ENCODE peak calls at places on chromosomes 11 and 22, in eight cellular contexts. One of them, this sample, is unnamed.
A peak's percentile ranks its signal among the peaks of the same experiment; 100 is the strongest.

GRCh38 chr11:41989173-41989572 is 529.7 kb upstream of the LRRC4C start:
- DNase-seq in progenitor cell of endocrine pancreas: no peak
- DNase-seq in GM12865: no peak
- DNase-seq in stimulated activated CD4-positive, alpha-beta T cell treated with anti-CD3 and anti-CD28 coated beads, Interleukin-1b, Interleukin-23, amount 100 ng/mL, for 24 hours: no peak
- DNase-seq in AG09309: no peak
- DNase-seq in activated CD4-positive, alpha-beta T cell treated with anti-CD3 and anti-CD28 coated beads, Interleukin-2, amount 50 U/mL, for 48 hours: no peak
- DNase-seq in amniotic stem cell: no peak
- DNase-seq in GM23338: no peak
- DNase-seq in this sample: no peak

GRCh38 chr22:17974087-17974486 is 50.3 kb downstream of the MICAL3 start:
- DNase-seq in progenitor cell of endocrine pancreas: no peak
- DNase-seq in stimulated activated CD4-positive, alpha-beta T cell treated with anti-CD3 and anti-CD28 coated beads, Interleukin-1b, Interleukin-23, amount 100 ng/mL, for 24 hours: no peak
- DNase-seq in AG09309: no peak
- DNase-seq in amniotic stem cell: no peak
- DNase-seq in GM12865: no peak
- DNase-seq in activated CD4-positive, alpha-beta T cell treated with anti-CD3 and anti-CD28 coated beads, Interleukin-2, amount 50 U/mL, for 48 hours: no peak
- DNase-seq in GM23338: no peak
- DNase-seq in this sample: peak; percentile 77

GRCh38 chr11:128290106-128290840 is 297.1 kb downstream of the ETS1 start:
- DNase-seq in progenitor cell of endocrine pancreas: peak; percentile 23
- DNase-seq in AG09309: peak; percentile 84
- DNase-seq in stimulated activated CD4-positive, alpha-beta T cell treated with anti-CD3 and anti-CD28 coated beads, Interleukin-1b, Interleukin-23, amount 100 ng/mL, for 24 hours: peak; percentile 48
- DNase-seq in activated CD4-positive, alpha-beta T cell treated with anti-CD3 and anti-CD28 coated beads, Interleukin-2, amount 50 U/mL, for 48 hours: peak; percentile 69
- DNase-seq in GM23338: peak; percentile 82
- DNase-seq in GM12865: peak; percentile 94
- DNase-seq in amniotic stem cell: peak; percentile 39
- DNase-seq in this sample: peak; percentile 84

GRCh38 chr22:23376256-23376655 is 195.9 kb downstream of the BCR start:
- DNase-seq in stimulated activated CD4-positive, alpha-beta T cell treated with anti-CD3 and anti-CD28 coated beads, Interleukin-1b, Interleukin-23, amount 100 ng/mL, for 24 hours: no peak
- DNase-seq in GM12865: peak; percentile 71
- DNase-seq in GM23338: peak; percentile 75
- DNase-seq in amniotic stem cell: no peak
- DNase-seq in progenitor cell of endocrine pancreas: no peak
- DNase-seq in activated CD4-positive, alpha-beta T cell treated with anti-CD3 and anti-CD28 coated beads, Interleukin-2, amount 50 U/mL, for 48 hours: peak; percentile 48
- DNase-seq in AG09309: no peak
- DNase-seq in this sample: no peak

GRCh38 chr11:115084191-115084590 is 405.9 kb downstream of the NXPE2 start:
- DNase-seq in AG09309: no peak
- DNase-seq in stimulated activated CD4-positive, alpha-beta T cell treated with anti-CD3 and anti-CD28 coated beads, Interleukin-1b, Interleukin-23, amount 100 ng/mL, for 24 hours: no peak
- DNase-seq in amniotic stem cell: no peak
- DNase-seq in activated CD4-positive, alpha-beta T cell treated with anti-CD3 and anti-CD28 coated beads, Interleukin-2, amount 50 U/mL, for 48 hours: no peak
- DNase-seq in GM12865: no peak
- DNase-seq in GM23338: no peak
- DNase-seq in progenitor cell of endocrine pancreas: no peak
- DNase-seq in this sample: no peak

GRCh38 chr11:28834877-28835276 is 726.7 kb downstream of the METTL15 start:
- DNase-seq in GM12865: no peak
- DNase-seq in amniotic stem cell: peak; percentile 52
- DNase-seq in GM23338: peak; percentile 9
- DNase-seq in progenitor cell of endocrine pancreas: no peak
- DNase-seq in AG09309: peak; percentile 46
- DNase-seq in stimulated activated CD4-positive, alpha-beta T cell treated with anti-CD3 and anti-CD28 coated beads, Interleukin-1b, Interleukin-23, amount 100 ng/mL, for 24 hours: no peak
- DNase-seq in activated CD4-positive, alpha-beta T cell treated with anti-CD3 and anti-CD28 coated beads, Interleukin-2, amount 50 U/mL, for 48 hours: no peak
- DNase-seq in this sample: peak; percentile 68

GRCh38 chr11:2850366-2850765 is 35.2 kb downstream of the CDKN1C start:
- DNase-seq in stimulated activated CD4-positive, alpha-beta T cell treated with anti-CD3 and anti-CD28 coated beads, Interleukin-1b, Interleukin-23, amount 100 ng/mL, for 24 hours: no peak
- DNase-seq in GM23338: no peak
- DNase-seq in activated CD4-positive, alpha-beta T cell treated with anti-CD3 and anti-CD28 coated beads, Interleukin-2, amount 50 U/mL, for 48 hours: no peak
- DNase-seq in progenitor cell of endocrine pancreas: no peak
- DNase-seq in AG09309: no peak
- DNase-seq in GM12865: no peak
- DNase-seq in amniotic stem cell: no peak
- DNase-seq in this sample: no peak

GRCh38 chr22:40951795-40952602 is 821 bp downstream of the RBX1 start:
- DNase-seq in activated CD4-positive, alpha-beta T cell treated with anti-CD3 and anti-CD28 coated beads, Interleukin-2, amount 50 U/mL, for 48 hours: no peak
- DNase-seq in GM23338: peak; percentile 23
- DNase-seq in GM12865: peak; percentile 48
- DNase-seq in progenitor cell of endocrine pancreas: no peak
- DNase-seq in stimulated activated CD4-positive, alpha-beta T cell treated with anti-CD3 and anti-CD28 coated beads, Interleukin-1b, Interleukin-23, amount 100 ng/mL, for 24 hours: no peak
- DNase-seq in amniotic stem cell: no peak
- DNase-seq in AG09309: no peak
- DNase-seq in this sample: no peak

GRCh38 chr11:82732734-82733443 is 775 bp downstream of the FAM181B start:
- DNase-seq in stimulated activated CD4-positive, alpha-beta T cell treated with anti-CD3 and anti-CD28 coated beads, Interleukin-1b, Interleukin-23, amount 100 ng/mL, for 24 hours: no peak
- DNase-seq in GM12865: no peak
- DNase-seq in progenitor cell of endocrine pancreas: peak; percentile 46
- DNase-seq in AG09309: no peak
- DNase-seq in activated CD4-positive, alpha-beta T cell treated with anti-CD3 and anti-CD28 coated beads, Interleukin-2, amount 50 U/mL, for 48 hours: peak; percentile 9
- DNase-seq in amniotic stem cell: no peak
- DNase-seq in GM23338: peak; percentile 60
- DNase-seq in this sample: no peak

GRCh38 chr11:72683782-72684200 is 9.6 kb upstream of the PDE2A start:
- DNase-seq in amniotic stem cell: no peak
- DNase-seq in GM23338: peak; percentile 82
- DNase-seq in AG09309: no peak
- DNase-seq in stimulated activated CD4-positive, alpha-beta T cell treated with anti-CD3 and anti-CD28 coated beads, Interleukin-1b, Interleukin-23, amount 100 ng/mL, for 24 hours: peak; percentile 58
- DNase-seq in activated CD4-positive, alpha-beta T cell treated with anti-CD3 and anti-CD28 coated beads, Interleukin-2, amount 50 U/mL, for 48 hours: peak; percentile 79
- DNase-seq in GM12865: peak; percentile 66
- DNase-seq in progenitor cell of endocrine pancreas: peak; percentile 79
- DNase-seq in this sample: no peak

GRCh38 chr22:38943181-38943580 is 14.2 kb upstream of the APOBEC3A start:
- DNase-seq in AG09309: no peak
- DNase-seq in amniotic stem cell: no peak
- DNase-seq in GM12865: no peak
- DNase-seq in GM23338: peak; percentile 47
- DNase-seq in activated CD4-positive, alpha-beta T cell treated with anti-CD3 and anti-CD28 coated beads, Interleukin-2, amount 50 U/mL, for 48 hours: no peak
- DNase-seq in progenitor cell of endocrine pancreas: no peak
- DNase-seq in stimulated activated CD4-positive, alpha-beta T cell treated with anti-CD3 and anti-CD28 coated beads, Interleukin-1b, Interleukin-23, amount 100 ng/mL, for 24 hours: no peak
- DNase-seq in this sample: no peak

GRCh38 chr11:35003658-35004057 is 87.2 kb downstream of the PDHX start:
- DNase-seq in amniotic stem cell: no peak
- DNase-seq in progenitor cell of endocrine pancreas: no peak
- DNase-seq in activated CD4-positive, alpha-beta T cell treated with anti-CD3 and anti-CD28 coated beads, Interleukin-2, amount 50 U/mL, for 48 hours: no peak
- DNase-seq in AG09309: no peak
- DNase-seq in stimulated activated CD4-positive, alpha-beta T cell treated with anti-CD3 and anti-CD28 coated beads, Interleukin-1b, Interleukin-23, amount 100 ng/mL, for 24 hours: no peak
- DNase-seq in GM12865: no peak
- DNase-seq in GM23338: no peak
- DNase-seq in this sample: peak; percentile 22

GRCh38 chr11:29914203-29914930 is 102.5 kb downstream of the KCNA4 start:
- DNase-seq in GM12865: no peak
- DNase-seq in GM23338: no peak
- DNase-seq in stimulated activated CD4-positive, alpha-beta T cell treated with anti-CD3 and anti-CD28 coated beads, Interleukin-1b, Interleukin-23, amount 100 ng/mL, for 24 hours: no peak
- DNase-seq in AG09309: no peak
- DNase-seq in amniotic stem cell: no peak
- DNase-seq in progenitor cell of endocrine pancreas: no peak
- DNase-seq in activated CD4-positive, alpha-beta T cell treated with anti-CD3 and anti-CD28 coated beads, Interleukin-2, amount 50 U/mL, for 48 hours: no peak
- DNase-seq in this sample: peak; percentile 7

This sample was measured in amniotic epithelial cell.